ENCODE peak calls at places on chromosomes 13 and 19, in six cellular contexts. P, A, Y, W, H and B are unnamed samples.

GRCh38 chr19:18385675-18386542 is at the start of gene GDF15:
- DNase-seq in P (peak), A (peak), Y (peak), W (no peak), H (no peak), B (peak)

GRCh38 chr13:68970532-68970931 is 1137.1 kb upstream of the ATXN8OS start:
- DNase-seq in P (no peak), A (no peak), Y (no peak), W (no peak), H (no peak), B (no peak)

GRCh38 chr13:30744056-30744684 is 8.8 kb downstream of the ALOX5AP start:
- DNase-seq in P (no peak), A (no peak), Y (peak), W (peak), H (no peak), B (no peak)

GRCh38 chr19:50542825-50543428 is 25.3 kb downstream of the LRRC4B start:
- DNase-seq in P (no peak), A (no peak), Y (no peak), W (no peak), H (no peak), B (no peak)

GRCh38 chr19:33456076-33456844 is 65.3 kb downstream of the PEPD start:
- DNase-seq in P (no peak), A (no peak), Y (no peak), W (no peak), H (no peak), B (peak)

GRCh38 chr19:37931941-37932655 is 25.1 kb downstream of the SIPA1L3 start:
- DNase-seq in P (peak), A (peak), Y (no peak), W (no peak), H (no peak), B (peak)

GRCh38 chr19:917323-918151 is at the start of gene KISS1R:
- DNase-seq in P (peak), A (peak), Y (peak), W (no peak), H (no peak), B (no peak)

GRCh38 chr19:47446534-47447469 is 24.9 kb downstream of the SLC8A2 start:
- DNase-seq in P (no peak), A (no peak), Y (peak), W (no peak), H (no peak), B (no peak)

GRCh38 chr13:107585466-107585865 is 629.9 kb downstream of the LIG4 start:
- DNase-seq in P (no peak), A (no peak), Y (no peak), W (no peak), H (no peak), B (no peak)

GRCh38 chr13:91216928-91217700 is 130.4 kb upstream of the MIR17HG start:
- DNase-seq in P (no peak), A (peak), Y (no peak), W (no peak), H (no peak), B (no peak)

GRCh38 chr13:31038834-31039552 is 106.5 kb downstream of the TEX26 start:
- DNase-seq in P (no peak), A (no peak), Y (peak), W (no peak), H (peak), B (no peak)